ENCODE peak calls at places on chromosomes 16 and 17, in six cellular contexts. A, Y, X, J, Q and V are unnamed samples.

GRCh38 chr17:17823433-17824118 is 13.2 kb downstream of the SREBF1 start:
- DNase-seq in X (peak), A (peak), Y (peak), Q (peak), J (peak), V (peak)

GRCh38 chr17:42720996-42721583 is 23.8 kb downstream of the EZH1 start:
- DNase-seq in A (no peak), Y (peak), Q (peak), J (peak), X (peak), V (peak)

GRCh38 chr17:69997332-69997731 is 77.7 kb upstream of the KCNJ16 start:
- DNase-seq in Q (no peak), J (no peak), A (no peak), Y (no peak), X (no peak), V (no peak)

GRCh38 chr17:72890711-72891110 is 201.8 kb downstream of the SLC39A11 start:
- DNase-seq in Q (no peak), X (no peak), Y (no peak), J (no peak), A (no peak), V (no peak)

GRCh38 chr16:64864232-64864803 is 257.5 kb downstream of the CDH11 start:
- DNase-seq in J (no peak), X (no peak), Q (no peak), A (no peak), Y (no peak), V (no peak)

GRCh38 chr17:73376152-73376551 is 64.4 kb upstream of the CDC42EP4 start:
- DNase-seq in Q (no peak), A (no peak), J (no peak), Y (no peak), X (no peak), V (no peak)

GRCh38 chr16:20904507-20905079 is 4.0 kb downstream of the LYRM1 start:
- DNase-seq in A (no peak), X (peak), J (peak), Y (peak), Q (no peak), V (no peak)

GRCh38 chr17:4405038-4405669 is 28.6 kb upstream of the SPNS3 start:
- DNase-seq in A (no peak), Q (no peak), X (peak), Y (no peak), J (no peak), V (no peak)

GRCh38 chr16:51759329-51759728 is 608.3 kb upstream of the SALL1 start:
- DNase-seq in Y (no peak), J (no peak), Q (no peak), X (no peak), A (no peak), V (no peak)

GRCh38 chr16:63998-64913 is 8.2 kb downstream of the RHBDF1 start:
- DNase-seq in J (no peak), Y (no peak), A (no peak), Q (peak), X (no peak), V (no peak)

GRCh38 chr16:50305441-50306061 is 39.2 kb downstream of the ADCY7 start:
- DNase-seq in X (no peak), Q (no peak), Y (no peak), A (no peak), J (peak), V (no peak)

GRCh38 chr17:82202981-82203380 is 9.7 kb downstream of the CCDC57 start:
- DNase-seq in X (no peak), A (no peak), J (no peak), Q (no peak), Y (no peak), V (no peak)

GRCh38 chr16:88781140-88782077 is 3.6 kb downstream of the PIEZO1 start:
- DNase-seq in Q (no peak), Y (peak), J (peak), A (no peak), X (no peak), V (no peak)

GRCh38 chr17:76709077-76709950 is 1.5 kb downstream of the MXRA7 start:
- DNase-seq in Q (no peak), J (no peak), X (no peak), A (no peak), Y (no peak), V (no peak)

GRCh38 chr17:304461-304860 is 48.1 kb downstream of the RPH3AL start:
- DNase-seq in A (no peak), Q (no peak), X (no peak), J (no peak), Y (no peak), V (no peak)

GRCh38 chr16:85657996-85658395 is 30.8 kb downstream of the GINS2 start:
- DNase-seq in J (no peak), X (no peak), Q (no peak), A (no peak), Y (no peak), V (no peak)

GRCh38 chr17:72338847-72339790 is 218.3 kb downstream of the SOX9 start:
- DNase-seq in J (no peak), A (no peak), Y (no peak), Q (no peak), X (no peak), V (no peak)

GRCh38 chr16:30381351-30382041 is 865 bp downstream of the SEPTIN1 start:
- DNase-seq in J (peak), A (no peak), Y (no peak), X (no peak), Q (no peak), V (no peak)

GRCh38 chr17:38443356-38444026 is 15.2 kb downstream of the ARHGAP23 start:
- DNase-seq in A (no peak), Q (no peak), X (no peak), Y (no peak), J (no peak), V (no peak)

GRCh38 chr17:64008830-64009229 is 10.7 kb downstream of the PRR29 start:
- DNase-seq in Q (no peak), X (no peak), J (peak), A (no peak), Y (no peak), V (no peak)

GRCh38 chr17:3415610-3416009 is 4.4 kb downstream of the OR3A3 start:
- DNase-seq in X (no peak), Y (no peak), Q (no peak), J (no peak), A (no peak), V (no peak)

GRCh38 chr16:381788-382717 is at the start of gene PGAP6:
- DNase-seq in Q (no peak), X (peak), J (peak), A (peak), Y (peak), V (peak)